ENCODE peak calls at places on chromosomes 3 and 15, in five cellular contexts. L, N, Q, G and E are unnamed samples.

GRCh38 chr3:120170223-120170622 is 76.0 kb upstream of the GSK3B start:
- DNase-seq in L (no peak), N (no peak), Q (no peak), G (no peak), E (peak; percentile 89)

GRCh38 chr3:187739125-187739560 is 6.1 kb downstream of the BCL6 start:
- DNase-seq in L (no peak), N (no peak), Q (no peak), G (peak; percentile 77), E (no peak)

GRCh38 chr15:23890218-23890617 is 203.1 kb upstream of the NDN start:
- DNase-seq in L (no peak), N (no peak), Q (no peak), G (no peak), E (no peak)

GRCh38 chr3:42214064-42214463 is 51.9 kb downstream of the CCK start:
- DNase-seq in L (no peak), N (no peak), Q (no peak), G (no peak), E (no peak)

GRCh38 chr15:80611543-80612080 is 83.5 kb upstream of the ABHD17C start:
- DNase-seq in L (no peak), N (no peak), Q (no peak), G (no peak), E (no peak)

GRCh38 chr3:188664795-188665194 is 507.0 kb upstream of the TPRG1 start:
- DNase-seq in L (no peak), N (no peak), Q (no peak), G (no peak), E (no peak)

GRCh38 chr3:56620371-56620770 is 62.7 kb downstream of the TASOR start:
- DNase-seq in L (no peak), N (no peak), Q (peak; percentile 56), G (no peak), E (peak; percentile 33)

GRCh38 chr3:140467104-140467577 is 210.7 kb upstream of the TRIM42 start:
- DNase-seq in L (no peak), N (no peak), Q (peak; percentile 22), G (no peak), E (no peak)

GRCh38 chr3:5133239-5133638 is 11.1 kb downstream of the ARL8B start:
- DNase-seq in L (no peak), N (no peak), Q (no peak), G (no peak), E (no peak)

GRCh38 chr15:65069179-65069578 is 1.4 kb upstream of the RASL12 start:
- DNase-seq in L (no peak), N (peak; percentile 98), Q (peak; percentile 82), G (no peak), E (peak; percentile 87)

GRCh38 chr3:125120370-125121122 is 64.7 kb upstream of the HEG1 start:
- DNase-seq in L (no peak), N (no peak), Q (peak; percentile 48), G (peak; percentile 41), E (no peak)

GRCh38 chr3:53154731-53155320 is 6.2 kb upstream of the PRKCD start:
- DNase-seq in L (no peak), N (no peak), Q (no peak), G (no peak), E (no peak)

GRCh38 chr3:53153914-53154434 is 7.0 kb upstream of the PRKCD start:
- DNase-seq in L (no peak), N (no peak), Q (no peak), G (no peak), E (no peak)

GRCh38 chr3:53157974-53158580 is 2.9 kb upstream of the PRKCD start:
- DNase-seq in L (no peak), N (no peak), Q (no peak), G (no peak), E (no peak)

GRCh38 chr3:53156368-53156834 is 4.6 kb upstream of the PRKCD start:
- DNase-seq in L (no peak), N (no peak), Q (no peak), G (peak; percentile 88), E (peak; percentile 19)

DNA sequence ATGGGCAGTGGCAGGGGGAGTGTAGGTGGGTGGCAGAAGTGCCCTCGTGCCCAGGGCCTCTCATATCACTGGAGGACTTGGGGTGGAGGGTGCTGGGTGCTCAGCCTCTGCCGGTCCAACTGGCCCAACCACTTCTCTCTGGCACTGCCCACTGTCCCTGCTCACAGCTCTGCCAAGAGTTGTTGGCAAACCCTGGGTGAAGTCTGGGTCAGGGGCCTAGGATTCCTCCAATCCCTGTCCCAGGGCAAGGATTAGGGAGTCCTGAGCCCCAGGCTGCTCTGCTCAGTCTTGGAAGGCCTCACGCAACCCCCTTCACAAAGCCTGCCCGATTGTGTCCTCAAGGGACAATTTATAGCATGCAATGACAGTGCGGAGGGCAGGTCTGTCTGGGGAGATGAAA is 5.2 kb upstream of the PRKCD start:
- DNase-seq in L (no peak), N (no peak), Q (no peak), G (no peak), E (no peak)
- H3K4me3 ChIP-seq in L (no peak overlapping the region), N (no peak overlapping the region), Q (no peak overlapping the region), G (no peak overlapping the region), E (no peak overlapping the region)

GRCh38 chr15:31214864-31215489 is 111.7 kb upstream of the KLF13 start:
- DNase-seq in L (no peak), N (no peak), Q (peak; percentile 29), G (peak; percentile 84), E (peak; percentile 48)
- H3K4me3 ChIP-seq in L (peak overlapping the region; percentile 22), N (peak overlapping the region; percentile 41), Q (no peak overlapping the region), G (peak overlapping the region; percentile 59), E (peak overlapping the region; percentile 38)

GRCh38 chr15:41503669-41504010 is 10.0 kb downstream of the ITPKA start:
- DNase-seq in L (no peak), N (no peak), Q (no peak), G (no peak), E (no peak)

GRCh38 chr15:41501191-41501917 is 7.7 kb downstream of the ITPKA start:
- DNase-seq in L (peak; percentile 53), N (no peak), Q (no peak), G (peak; percentile 87), E (no peak)

GRCh38 chr15:41501961-41502786 is 8.5 kb downstream of the ITPKA start:
- DNase-seq in L (peak; percentile 59), N (no peak), Q (peak; percentile 15), G (peak; percentile 82), E (no peak)

GRCh38 chr15:41504751-41505492 is 8.7 kb downstream of the LTK start:
- DNase-seq in L (no peak), N (no peak), Q (no peak), G (no peak), E (no peak)

DNA sequence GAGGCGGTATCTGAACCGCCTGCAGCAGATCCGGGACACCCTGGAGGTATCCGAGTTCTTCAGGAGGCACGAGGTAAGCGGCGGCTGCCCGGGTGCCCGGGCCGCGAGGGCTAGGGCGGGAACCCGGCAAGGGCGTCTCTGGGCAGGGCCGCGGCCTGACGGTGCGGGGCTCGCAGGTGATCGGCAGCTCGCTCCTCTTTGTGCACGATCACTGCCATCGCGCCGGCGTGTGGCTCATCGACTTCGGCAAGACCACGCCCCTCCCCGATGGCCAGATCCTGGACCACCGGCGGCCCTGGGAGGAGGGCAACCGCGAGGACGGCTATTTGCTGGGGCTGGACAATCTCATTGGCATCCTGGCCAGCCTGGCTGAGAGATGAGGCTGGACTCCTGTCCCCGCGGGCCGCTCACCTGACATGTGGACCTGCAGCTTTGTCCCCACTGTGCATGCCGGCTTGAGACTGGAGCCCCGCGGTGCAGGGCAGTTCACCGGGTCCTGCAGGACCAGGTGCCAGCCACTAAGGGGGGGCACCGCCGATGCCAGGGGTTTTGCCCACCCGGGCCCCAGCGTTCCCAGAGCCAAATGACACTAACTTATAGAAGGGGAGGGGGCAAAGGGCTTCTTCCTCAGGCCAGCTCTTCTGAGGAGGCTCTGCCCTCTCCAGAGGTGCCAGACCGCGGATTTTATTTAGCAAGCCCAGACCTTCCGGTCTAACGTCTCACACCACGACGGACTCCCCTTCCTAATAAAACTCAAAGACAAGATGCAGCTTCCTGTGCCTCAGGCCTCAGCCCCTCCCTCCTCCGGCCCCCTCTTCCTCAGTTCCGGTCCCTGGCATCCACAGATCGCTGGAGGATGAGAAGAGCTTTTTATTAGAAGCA is 9.4 kb downstream of the ITPKA start:
- DNase-seq in L (no peak), N (no peak), Q (no peak), G (peak; percentile 85), E (no peak)
- H3K4me3 ChIP-seq in L (peak overlapping the region; percentile 45), N (no peak overlapping the region), Q (no peak overlapping the region), G (peak overlapping the region; percentile 18), E (no peak overlapping the region)

DNA sequence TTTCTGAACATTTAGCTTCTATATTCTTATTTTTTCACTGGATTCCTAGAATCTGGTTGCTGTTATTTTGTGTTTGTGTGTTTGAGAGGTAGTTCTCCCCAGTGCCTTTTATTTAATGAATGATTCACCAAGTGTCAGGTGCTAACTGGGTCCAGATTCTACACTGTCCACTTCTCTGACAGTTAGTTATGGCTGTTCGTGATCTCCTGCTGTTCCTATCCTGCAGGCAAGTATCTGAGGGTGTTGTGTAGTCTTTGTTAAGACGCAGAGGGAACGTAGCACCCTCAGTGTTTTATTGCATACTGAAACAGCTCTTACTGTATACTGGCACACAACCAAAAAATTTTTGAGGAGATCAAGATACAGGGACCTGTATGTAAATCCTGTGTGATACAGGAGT is 1271.3 kb downstream of the ROBO1 start:
- DNase-seq in L (no peak), N (no peak), Q (no peak), G (no peak), E (no peak)
- H3K4me3 ChIP-seq in L (no peak overlapping the region), N (no peak overlapping the region), Q (no peak overlapping the region), G (no peak overlapping the region), E (no peak overlapping the region)

DNA sequence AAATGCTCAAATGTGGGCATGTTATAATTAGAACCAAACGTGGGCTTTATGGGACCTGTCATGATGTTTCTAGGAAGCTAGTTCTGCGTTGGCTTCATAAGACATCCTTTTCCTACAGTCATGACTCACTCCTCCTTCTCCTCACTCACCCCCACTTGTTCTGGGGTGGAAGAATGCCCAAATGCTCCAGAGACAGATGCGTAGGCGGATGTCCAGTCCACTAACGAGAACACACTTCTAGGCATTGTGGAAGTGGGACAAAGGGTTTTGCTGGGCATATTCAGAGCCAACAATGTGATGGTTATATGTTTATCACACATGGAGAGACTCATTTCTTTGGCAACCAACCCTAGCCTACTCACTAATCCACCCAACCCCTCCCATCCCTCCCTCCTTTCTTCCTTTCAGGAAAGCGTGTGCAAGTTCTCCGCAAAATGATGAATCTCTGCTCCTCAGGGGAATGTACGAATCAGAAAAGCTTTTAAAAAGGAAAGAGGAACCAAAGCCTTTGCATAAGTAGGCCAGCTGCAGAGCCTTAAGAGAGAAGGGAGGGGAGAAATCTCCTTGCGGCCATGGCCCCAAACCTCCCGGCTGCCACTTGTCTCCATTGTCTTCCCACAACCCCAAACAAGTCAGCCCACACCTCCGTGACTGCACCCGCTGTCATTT is 123.0 kb upstream of the SPRED1 start:
- DNase-seq in L (no peak), N (peak; percentile 100), Q (peak; percentile 98), G (no peak), E (peak; percentile 100)
- H3K4me3 ChIP-seq in L (no peak overlapping the region), N (peak overlapping the region; percentile 30), Q (peak overlapping the region; percentile 9), G (no peak overlapping the region), E (peak overlapping the region; percentile 25)

GRCh38 chr15:96338772-96339661 is 8.5 kb downstream of the NR2F2 start:
- DNase-seq in L (no peak), N (no peak), Q (peak; percentile 65), G (no peak), E (peak; percentile 50)

GRCh38 chr15:96340348-96340610 is 9.8 kb downstream of the NR2F2 start:
- DNase-seq in L (no peak), N (no peak), Q (no peak), G (no peak), E (no peak)

GRCh38 chr15:96340611-96341464 is 10.3 kb downstream of the NR2F2 start:
- DNase-seq in L (no peak), N (no peak), Q (peak; percentile 71), G (peak; percentile 87), E (peak; percentile 71)

GRCh38 chr15:96337991-96338771 is 7.7 kb downstream of the NR2F2 start:
- DNase-seq in L (no peak), N (no peak), Q (peak; percentile 26), G (no peak), E (peak; percentile 49)

GRCh38 chr15:96339662-96340347 is 9.3 kb downstream of the NR2F2 start:
- DNase-seq in L (no peak), N (no peak), Q (peak; percentile 38), G (no peak), E (peak; percentile 53)
- H3K4me3 ChIP-seq in L (no peak overlapping the region), N (peak overlapping the region; percentile 95), Q (peak overlapping the region; percentile 94), G (peak overlapping the region; percentile 63), E (peak overlapping the region; percentile 92)